ENCODE peak calls at places on chromosome 7, in ten cellular contexts. C is lower leg skin, B is NB4, O is body of pancreas, U is neural progenitor cell, Z is lung, A is HCT116, D is colonic mucosa, S is heart left ventricle, L is OCI-LY7. Q is an unnamed sample.

GRCh38 chr7:149496642-149497391 is 792 bp downstream of the ZNF746 start:
- DNase-seq in U (peak; percentile 53), A (no peak), B (peak; percentile 60), Z (peak; percentile 48), C (no peak), L (peak; percentile 43), S (peak; percentile 70), D (peak; percentile 58), O (peak; percentile 49), Q (no peak)

GRCh38 chr7:44976746-44977196 is 2.0 kb downstream of the MYO1G start:
- DNase-seq in U (no peak), Z (no peak), B (no peak), A (no peak), S (no peak), O (no peak), D (no peak), L (no peak), C (no peak), Q (no peak)

GRCh38 chr7:149598721-149599308 is 101.2 kb upstream of the ZNF746 start:
- DNase-seq in A (peak; percentile 16), L (peak; percentile 51), O (no peak), Z (no peak), D (peak; percentile 36), B (peak; percentile 53), S (no peak), U (peak; percentile 68), C (peak; percentile 42), Q (no peak)

GRCh38 chr7:123819001-123819400 is 26.0 kb upstream of the HYAL4 start:
- DNase-seq in D (no peak), L (no peak), S (no peak), C (no peak), A (no peak), B (no peak), O (no peak), U (no peak), Z (no peak), Q (no peak)

GRCh38 chr7:133051066-133051465 is 30.8 kb downstream of the CHCHD3 start:
- DNase-seq in Z (no peak), L (peak; percentile 65), S (peak; percentile 19), U (peak; percentile 35), A (no peak), C (no peak), O (no peak), B (peak; percentile 57), D (no peak), Q (no peak)

GRCh38 chr7:31890751-31891150 is 179.5 kb downstream of the PDE1C start:
- DNase-seq in A (no peak), B (no peak), C (no peak), O (no peak), Z (no peak), U (no peak), S (no peak), L (no peak), D (no peak), Q (no peak)

GRCh38 chr7:77565917-77566316 is 28.8 kb downstream of the PTPN12 start:
- DNase-seq in B (peak; percentile 81), L (no peak), D (no peak), A (no peak), U (no peak), Z (no peak), O (no peak), C (no peak), S (no peak), Q (no peak)

GRCh38 chr7:55457801-55458200 is 92.7 kb downstream of the LANCL2 start:
- DNase-seq in U (no peak), A (no peak), Z (no peak), S (no peak), O (no peak), L (no peak), C (no peak), B (no peak), D (no peak), Q (no peak)

GRCh38 chr7:28062197-28062988 is 118.2 kb downstream of the JAZF1 start:
- DNase-seq in L (peak; percentile 67), B (peak; percentile 97), U (peak; percentile 86), D (peak; percentile 82), C (peak; percentile 89), Z (peak; percentile 70), O (peak; percentile 64), S (peak; percentile 42), A (peak; percentile 27), Q (no peak)

GRCh38 chr7:124276005-124276606 is 243.2 kb upstream of the TMEM229A start:
- DNase-seq in U (peak; percentile 61), C (no peak), D (peak; percentile 23), Z (no peak), O (peak; percentile 23), A (peak; percentile 45), S (no peak), B (peak; percentile 53), L (peak; percentile 33), Q (no peak)

GRCh38 chr7:31875424-31875823 is 188.4 kb downstream of the PPP1R17 start:
- DNase-seq in O (no peak), Z (no peak), S (peak; percentile 46), U (no peak), L (no peak), B (peak; percentile 26), D (peak; percentile 22), C (no peak), A (no peak), Q (no peak)

GRCh38 chr7:134804351-134804750 is 24.9 kb downstream of the CALD1 start:
- DNase-seq in S (no peak), C (no peak), O (no peak), U (peak; percentile 39), B (no peak), A (no peak), D (no peak), Z (no peak), L (no peak), Q (no peak)

GRCh38 chr7:5671053-5671452 is 110.4 kb downstream of the RNF216 start:
- DNase-seq in O (no peak), U (no peak), A (no peak), D (no peak), L (no peak), C (no peak), B (no peak), Z (no peak), S (no peak), Q (no peak)
- TF ChIP-seq CTCF in O (no peak), U (no peak), A (no peak), D (no peak), L (no peak), C (no peak), B (no peak), Z (no peak), S (no peak), Q (no peak)

GRCh38 chr7:139481364-139481763 is 2.1 kb downstream of the KLRG2 start:
- DNase-seq in S (no peak), Z (no peak), B (no peak), O (no peak), U (no peak), C (no peak), L (no peak), A (no peak), D (no peak), Q (no peak)

GRCh38 chr7:139479620-139480019 is 3.9 kb downstream of the KLRG2 start:
- DNase-seq in C (no peak), Z (no peak), B (no peak), O (no peak), D (peak; percentile 66), L (no peak), U (no peak), S (no peak), A (no peak), Q (no peak)

GRCh38 chr7:139487366-139488080 is 4.0 kb upstream of the KLRG2 start:
- DNase-seq in Z (no peak), C (no peak), L (no peak), D (no peak), U (no peak), B (no peak), S (no peak), O (no peak), A (no peak), Q (no peak)

GRCh38 chr7:139482122-139482521 is 1.4 kb downstream of the KLRG2 start:
- DNase-seq in B (no peak), D (no peak), Z (no peak), L (no peak), S (no peak), U (no peak), C (no peak), A (no peak), O (no peak), Q (no peak)

GRCh38 chr7:139482662-139483466 is 609 bp downstream of the KLRG2 start:
- DNase-seq in B (peak; percentile 55), U (peak; percentile 70), S (no peak), D (peak; percentile 21), A (no peak), C (no peak), Z (no peak), L (no peak), O (peak; percentile 23), Q (no peak)
- H3K4me3 ChIP-seq in B (no peak overlapping the region), U (peak overlapping the region; percentile 49), S (peak overlapping the region; percentile 37), D (peak overlapping the region; percentile 42), A (peak overlapping the region; percentile 45), C (peak overlapping the region; percentile 24), Z (peak overlapping the region; percentile 21), L (no peak overlapping the region), O (no peak overlapping the region), Q (no peak overlapping the region)

DNA sequence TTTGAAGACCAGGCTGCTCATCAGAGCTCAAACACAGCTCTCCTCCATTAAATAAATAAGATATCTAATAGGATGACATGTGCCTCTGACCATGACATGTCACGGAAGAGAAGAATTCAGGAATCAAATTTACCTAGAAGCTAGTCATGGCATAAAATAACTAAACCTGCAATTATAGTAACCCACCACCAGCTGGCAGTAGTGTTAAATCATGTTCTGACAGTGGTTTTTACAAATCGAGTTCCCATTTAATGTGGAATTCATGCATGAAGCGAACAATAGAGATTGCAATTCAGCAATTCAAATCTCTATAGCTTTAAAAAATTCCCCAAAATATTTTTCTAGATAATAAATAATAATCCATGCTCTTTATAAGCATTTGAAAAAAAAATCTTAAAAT is 74.6 kb upstream of the IKZF1 start:
- DNase-seq in C (no peak), U (peak; percentile 19), D (no peak), S (no peak), L (peak; percentile 68), O (no peak), B (peak; percentile 79), Z (no peak), A (peak; percentile 19), Q (no peak)
- TF ChIP-seq CTCF in C (no peak), U (peak; percentile 51), D (no peak), S (no peak), L (peak; percentile 97), O (no peak), B (peak; percentile 79), Z (peak; percentile 6), A (peak; percentile 22), Q (peak; percentile 75)

DNA sequence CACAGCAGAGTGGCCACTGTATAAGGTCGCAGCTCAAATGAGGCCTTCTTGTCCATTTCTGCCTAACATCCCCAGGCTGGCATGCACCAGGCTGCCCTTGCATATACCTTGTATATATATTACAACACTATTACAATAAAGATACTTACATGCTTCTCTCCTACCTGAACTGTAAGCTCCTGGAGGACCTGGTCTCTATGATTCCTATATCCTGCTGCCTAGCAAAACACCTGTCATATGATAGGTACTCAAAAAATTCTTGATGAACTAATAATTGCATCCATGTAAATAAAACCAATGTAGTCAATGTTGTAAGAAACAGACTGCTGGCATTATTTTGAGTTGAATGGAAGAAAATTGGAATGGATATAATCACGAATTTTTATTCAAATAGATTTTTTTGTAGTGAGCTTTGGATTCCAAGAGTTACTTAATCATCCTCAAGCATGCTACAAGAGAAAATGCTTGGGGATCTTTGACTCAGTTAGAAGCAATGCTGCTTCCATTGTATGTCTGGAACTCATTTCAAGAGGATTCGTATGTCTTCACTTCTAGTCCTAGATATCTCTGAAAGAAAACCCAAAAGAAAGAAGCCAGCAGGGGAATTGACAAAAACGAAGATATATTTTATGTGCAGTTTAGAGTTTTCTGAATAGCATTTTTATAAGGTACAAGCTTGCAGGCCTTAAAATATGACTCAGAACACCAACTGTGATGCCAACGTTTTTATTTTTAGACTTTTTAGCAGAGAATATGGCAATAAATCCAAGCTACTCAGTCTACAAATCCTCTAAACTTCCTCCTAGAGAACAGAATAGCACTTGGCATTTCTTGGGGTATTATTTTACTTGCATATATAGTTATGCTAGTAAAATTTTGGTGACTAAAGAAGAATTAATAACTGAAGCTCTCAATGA is 53.1 kb downstream of the OSBPL3 start:
- DNase-seq in Z (no peak), U (no peak), B (no peak), O (no peak), A (no peak), D (no peak), L (no peak), C (no peak), S (no peak), Q (no peak)
- H3K4me3 ChIP-seq in Z (no peak overlapping the region), U (no peak overlapping the region), B (no peak overlapping the region), O (no peak overlapping the region), A (no peak overlapping the region), D (no peak overlapping the region), L (no peak overlapping the region), C (no peak overlapping the region), S (no peak overlapping the region), Q (no peak overlapping the region)